ENCODE peak calls at places on chromosomes 7 and 10, in nine cellular contexts. One of them, this sample, is unnamed.

GRCh38 chr7:135213831-135214230 is 2.5 kb upstream of the WDR91 start:
- DNase-seq in iris pigment epithelial cell: no peak
- DNase-seq in kidney glomerular epithelial cell: no peak
- DNase-seq in transverse colon: no peak
- DNase-seq in HFFc6: no peak
- DNase-seq in RPMI7951: no peak
- DNase-seq in HCEC 1CT: no peak
- DNase-seq in DMS 273 treated with DMSO at 0.1 percent for 48 hours: no peak
- DNase-seq in fibroblast of the aortic adventitia: no peak
- DNase-seq in this sample: no peak

GRCh38 chr7:601573-602340 is 82.1 kb upstream of the PDGFA start:
- DNase-seq in iris pigment epithelial cell: peak
- DNase-seq in kidney glomerular epithelial cell: no peak
- DNase-seq in transverse colon: peak
- DNase-seq in HFFc6: no peak
- DNase-seq in RPMI7951: peak
- DNase-seq in HCEC 1CT: no peak
- DNase-seq in DMS 273 treated with DMSO at 0.1 percent for 48 hours: no peak
- DNase-seq in fibroblast of the aortic adventitia: no peak
- DNase-seq in this sample: no peak

GRCh38 chr7:2032030-2032875 is 200.5 kb downstream of the MAD1L1 start:
- DNase-seq in iris pigment epithelial cell: peak
- DNase-seq in kidney glomerular epithelial cell: no peak
- DNase-seq in transverse colon: no peak
- DNase-seq in HFFc6: no peak
- DNase-seq in RPMI7951: no peak
- DNase-seq in HCEC 1CT: no peak
- DNase-seq in DMS 273 treated with DMSO at 0.1 percent for 48 hours: no peak
- DNase-seq in fibroblast of the aortic adventitia: peak
- DNase-seq in this sample: no peak

GRCh38 chr10:116771101-116771705 is 28.8 kb upstream of the HSPA12A start:
- DNase-seq in iris pigment epithelial cell: peak
- DNase-seq in kidney glomerular epithelial cell: peak
- DNase-seq in transverse colon: peak
- DNase-seq in HFFc6: peak
- DNase-seq in RPMI7951: peak
- DNase-seq in HCEC 1CT: peak
- DNase-seq in DMS 273 treated with DMSO at 0.1 percent for 48 hours: no peak
- DNase-seq in fibroblast of the aortic adventitia: peak
- DNase-seq in this sample: peak

GRCh38 chr7:135283959-135284638 is 50.5 kb downstream of the STRA8 start:
- DNase-seq in iris pigment epithelial cell: no peak
- DNase-seq in kidney glomerular epithelial cell: no peak
- DNase-seq in transverse colon: no peak
- DNase-seq in HFFc6: no peak
- DNase-seq in RPMI7951: no peak
- DNase-seq in HCEC 1CT: no peak
- DNase-seq in DMS 273 treated with DMSO at 0.1 percent for 48 hours: peak
- DNase-seq in fibroblast of the aortic adventitia: no peak
- DNase-seq in this sample: peak

GRCh38 chr7:83162402-83163256 is at the start of gene PCLO:
- DNase-seq in iris pigment epithelial cell: peak
- DNase-seq in kidney glomerular epithelial cell: peak
- DNase-seq in transverse colon: peak
- DNase-seq in HFFc6: no peak
- DNase-seq in RPMI7951: peak
- DNase-seq in HCEC 1CT: peak
- DNase-seq in DMS 273 treated with DMSO at 0.1 percent for 48 hours: peak
- DNase-seq in fibroblast of the aortic adventitia: no peak
- DNase-seq in this sample: peak

GRCh38 chr7:45203947-45204445 is 46.4 kb downstream of the RAMP3 start:
- DNase-seq in iris pigment epithelial cell: peak
- DNase-seq in kidney glomerular epithelial cell: no peak
- DNase-seq in transverse colon: no peak
- DNase-seq in HFFc6: peak
- DNase-seq in RPMI7951: peak
- DNase-seq in HCEC 1CT: peak
- DNase-seq in DMS 273 treated with DMSO at 0.1 percent for 48 hours: no peak
- DNase-seq in fibroblast of the aortic adventitia: peak
- DNase-seq in this sample: peak

GRCh38 chr7:128108641-128109423 is 77.6 kb upstream of the LRRC4 start:
- DNase-seq in iris pigment epithelial cell: no peak
- DNase-seq in kidney glomerular epithelial cell: no peak
- DNase-seq in transverse colon: no peak
- DNase-seq in HFFc6: no peak
- DNase-seq in RPMI7951: no peak
- DNase-seq in HCEC 1CT: no peak
- DNase-seq in DMS 273 treated with DMSO at 0.1 percent for 48 hours: no peak
- DNase-seq in fibroblast of the aortic adventitia: no peak
- DNase-seq in this sample: no peak

GRCh38 chr7:124155400-124156022 is 122.6 kb upstream of the TMEM229A start:
- DNase-seq in iris pigment epithelial cell: peak
- DNase-seq in kidney glomerular epithelial cell: peak
- DNase-seq in transverse colon: no peak
- DNase-seq in HFFc6: no peak
- DNase-seq in RPMI7951: peak
- DNase-seq in HCEC 1CT: peak
- DNase-seq in DMS 273 treated with DMSO at 0.1 percent for 48 hours: no peak
- DNase-seq in fibroblast of the aortic adventitia: peak
- DNase-seq in this sample: peak

GRCh38 chr10:21061184-21061583 is 164.1 kb upstream of the NEBL start:
- DNase-seq in iris pigment epithelial cell: no peak
- DNase-seq in kidney glomerular epithelial cell: no peak
- DNase-seq in transverse colon: no peak
- DNase-seq in HFFc6: no peak
- DNase-seq in RPMI7951: no peak
- DNase-seq in HCEC 1CT: no peak
- DNase-seq in DMS 273 treated with DMSO at 0.1 percent for 48 hours: no peak
- DNase-seq in fibroblast of the aortic adventitia: no peak
- DNase-seq in this sample: no peak

GRCh38 chr10:74282151-74282852 is 131.3 kb downstream of the ADK start:
- DNase-seq in iris pigment epithelial cell: peak
- DNase-seq in kidney glomerular epithelial cell: no peak
- DNase-seq in transverse colon: no peak
- DNase-seq in HFFc6: peak
- DNase-seq in RPMI7951: peak
- DNase-seq in HCEC 1CT: peak
- DNase-seq in DMS 273 treated with DMSO at 0.1 percent for 48 hours: no peak
- DNase-seq in fibroblast of the aortic adventitia: peak
- DNase-seq in this sample: no peak

GRCh38 chr10:28332699-28333098 is 29.8 kb upstream of the MPP7 start:
- DNase-seq in iris pigment epithelial cell: no peak
- DNase-seq in kidney glomerular epithelial cell: no peak
- DNase-seq in transverse colon: no peak
- DNase-seq in HFFc6: no peak
- DNase-seq in RPMI7951: no peak
- DNase-seq in HCEC 1CT: no peak
- DNase-seq in DMS 273 treated with DMSO at 0.1 percent for 48 hours: no peak
- DNase-seq in fibroblast of the aortic adventitia: no peak
- DNase-seq in this sample: no peak

GRCh38 chr10:58546722-58547121 is 34.0 kb downstream of the BICC1 start:
- DNase-seq in iris pigment epithelial cell: peak
- DNase-seq in kidney glomerular epithelial cell: no peak
- DNase-seq in transverse colon: no peak
- DNase-seq in HFFc6: no peak
- DNase-seq in RPMI7951: no peak
- DNase-seq in HCEC 1CT: no peak
- DNase-seq in DMS 273 treated with DMSO at 0.1 percent for 48 hours: no peak
- DNase-seq in fibroblast of the aortic adventitia: peak
- DNase-seq in this sample: no peak

GRCh38 chr10:127117125-127117524 is 79.3 kb downstream of the INSYN2A start:
- DNase-seq in iris pigment epithelial cell: peak
- DNase-seq in kidney glomerular epithelial cell: peak
- DNase-seq in transverse colon: peak
- DNase-seq in HFFc6: peak
- DNase-seq in RPMI7951: peak
- DNase-seq in HCEC 1CT: peak
- DNase-seq in DMS 273 treated with DMSO at 0.1 percent for 48 hours: no peak
- DNase-seq in fibroblast of the aortic adventitia: peak
- DNase-seq in this sample: peak

GRCh38 chr10:103781329-103782061 is 73.9 kb downstream of the SH3PXD2A start:
- DNase-seq in iris pigment epithelial cell: peak
- DNase-seq in kidney glomerular epithelial cell: no peak
- DNase-seq in transverse colon: peak
- DNase-seq in HFFc6: peak
- DNase-seq in RPMI7951: peak
- DNase-seq in HCEC 1CT: peak
- DNase-seq in DMS 273 treated with DMSO at 0.1 percent for 48 hours: peak
- DNase-seq in fibroblast of the aortic adventitia: peak
- DNase-seq in this sample: peak

GRCh38 chr10:69180525-69181204 is 631 bp downstream of the SUPV3L1 start:
- DNase-seq in iris pigment epithelial cell: peak
- DNase-seq in kidney glomerular epithelial cell: no peak
- DNase-seq in transverse colon: no peak
- DNase-seq in HFFc6: peak
- DNase-seq in RPMI7951: peak
- DNase-seq in HCEC 1CT: no peak
- DNase-seq in DMS 273 treated with DMSO at 0.1 percent for 48 hours: no peak
- DNase-seq in fibroblast of the aortic adventitia: peak
- DNase-seq in this sample: peak

GRCh38 chr10:84248794-84249193 is 3.9 kb downstream of the RGR start:
- DNase-seq in iris pigment epithelial cell: no peak
- DNase-seq in kidney glomerular epithelial cell: no peak
- DNase-seq in transverse colon: no peak
- DNase-seq in HFFc6: no peak
- DNase-seq in RPMI7951: no peak
- DNase-seq in HCEC 1CT: no peak
- DNase-seq in DMS 273 treated with DMSO at 0.1 percent for 48 hours: no peak
- DNase-seq in fibroblast of the aortic adventitia: no peak
- DNase-seq in this sample: no peak

GRCh38 chr10:119025336-119025735 is 4.2 kb upstream of the NANOS1 start:
- DNase-seq in iris pigment epithelial cell: peak
- DNase-seq in kidney glomerular epithelial cell: peak
- DNase-seq in transverse colon: peak
- DNase-seq in HFFc6: peak
- DNase-seq in RPMI7951: peak
- DNase-seq in HCEC 1CT: peak
- DNase-seq in DMS 273 treated with DMSO at 0.1 percent for 48 hours: no peak
- DNase-seq in fibroblast of the aortic adventitia: peak
- DNase-seq in this sample: peak

GRCh38 chr7:130982160-130982638 is 248.2 kb upstream of the KLF14 start:
- DNase-seq in iris pigment epithelial cell: peak
- DNase-seq in kidney glomerular epithelial cell: peak
- DNase-seq in transverse colon: no peak
- DNase-seq in HFFc6: peak
- DNase-seq in RPMI7951: peak
- DNase-seq in HCEC 1CT: peak
- DNase-seq in DMS 273 treated with DMSO at 0.1 percent for 48 hours: no peak
- DNase-seq in fibroblast of the aortic adventitia: peak
- DNase-seq in this sample: peak

GRCh38 chr7:126727930-126728331 is 524.8 kb downstream of the GRM8 start:
- DNase-seq in iris pigment epithelial cell: peak
- DNase-seq in kidney glomerular epithelial cell: peak
- DNase-seq in transverse colon: no peak
- DNase-seq in HFFc6: no peak
- DNase-seq in RPMI7951: peak
- DNase-seq in HCEC 1CT: peak
- DNase-seq in DMS 273 treated with DMSO at 0.1 percent for 48 hours: no peak
- DNase-seq in fibroblast of the aortic adventitia: peak
- DNase-seq in this sample: peak

GRCh38 chr10:37436361-37436760 is 311.0 kb downstream of the ANKRD30A start:
- DNase-seq in iris pigment epithelial cell: no peak
- DNase-seq in kidney glomerular epithelial cell: no peak
- DNase-seq in transverse colon: no peak
- DNase-seq in HFFc6: no peak
- DNase-seq in RPMI7951: no peak
- DNase-seq in HCEC 1CT: no peak
- DNase-seq in DMS 273 treated with DMSO at 0.1 percent for 48 hours: no peak
- DNase-seq in fibroblast of the aortic adventitia: no peak
- DNase-seq in this sample: no peak

GRCh38 chr7:123569352-123569999 is 11.9 kb upstream of the NDUFA5 start:
- DNase-seq in iris pigment epithelial cell: no peak
- DNase-seq in kidney glomerular epithelial cell: no peak
- DNase-seq in transverse colon: no peak
- DNase-seq in HFFc6: no peak
- DNase-seq in RPMI7951: no peak
- DNase-seq in HCEC 1CT: no peak
- DNase-seq in DMS 273 treated with DMSO at 0.1 percent for 48 hours: no peak
- DNase-seq in fibroblast of the aortic adventitia: no peak
- DNase-seq in this sample: no peak

GRCh38 chr10:124935946-124936345 is 6.0 kb upstream of the ZRANB1 start:
- DNase-seq in iris pigment epithelial cell: peak
- DNase-seq in kidney glomerular epithelial cell: no peak
- DNase-seq in transverse colon: no peak
- DNase-seq in HFFc6: peak
- DNase-seq in RPMI7951: peak
- DNase-seq in HCEC 1CT: peak
- DNase-seq in DMS 273 treated with DMSO at 0.1 percent for 48 hours: no peak
- DNase-seq in fibroblast of the aortic adventitia: no peak
- DNase-seq in this sample: peak

GRCh38 chr7:7595451-7595850 is 28.8 kb downstream of the MIOS start:
- DNase-seq in iris pigment epithelial cell: peak
- DNase-seq in kidney glomerular epithelial cell: no peak
- DNase-seq in transverse colon: no peak
- DNase-seq in HFFc6: peak
- DNase-seq in RPMI7951: peak
- DNase-seq in HCEC 1CT: peak
- DNase-seq in DMS 273 treated with DMSO at 0.1 percent for 48 hours: peak
- DNase-seq in fibroblast of the aortic adventitia: peak
- DNase-seq in this sample: peak

GRCh38 chr7:135257790-135258189 is 24.2 kb downstream of the STRA8 start:
- DNase-seq in iris pigment epithelial cell: no peak
- DNase-seq in kidney glomerular epithelial cell: no peak
- DNase-seq in transverse colon: no peak
- DNase-seq in HFFc6: no peak
- DNase-seq in RPMI7951: no peak
- DNase-seq in HCEC 1CT: no peak
- DNase-seq in DMS 273 treated with DMSO at 0.1 percent for 48 hours: no peak
- DNase-seq in fibroblast of the aortic adventitia: no peak
- DNase-seq in this sample: no peak

GRCh38 chr10:100007239-100008141 is 2.3 kb downstream of the DNMBP start:
- DNase-seq in iris pigment epithelial cell: no peak
- DNase-seq in kidney glomerular epithelial cell: no peak
- DNase-seq in transverse colon: no peak
- DNase-seq in HFFc6: no peak
- DNase-seq in RPMI7951: no peak
- DNase-seq in HCEC 1CT: no peak
- DNase-seq in DMS 273 treated with DMSO at 0.1 percent for 48 hours: no peak
- DNase-seq in fibroblast of the aortic adventitia: peak
- DNase-seq in this sample: no peak

GRCh38 chr7:129951076-129952011 is 1.4 kb downstream of the UBE2H start:
- DNase-seq in iris pigment epithelial cell: peak
- DNase-seq in kidney glomerular epithelial cell: peak
- DNase-seq in transverse colon: peak
- DNase-seq in HFFc6: no peak
- DNase-seq in RPMI7951: peak
- DNase-seq in HCEC 1CT: no peak
- DNase-seq in DMS 273 treated with DMSO at 0.1 percent for 48 hours: no peak
- DNase-seq in fibroblast of the aortic adventitia: peak
- DNase-seq in this sample: peak

GRCh38 chr10:70974351-70974901 is 86.1 kb upstream of the PCBD1 start:
- DNase-seq in iris pigment epithelial cell: peak
- DNase-seq in kidney glomerular epithelial cell: no peak
- DNase-seq in transverse colon: no peak
- DNase-seq in HFFc6: peak
- DNase-seq in RPMI7951: peak
- DNase-seq in HCEC 1CT: peak
- DNase-seq in DMS 273 treated with DMSO at 0.1 percent for 48 hours: no peak
- DNase-seq in fibroblast of the aortic adventitia: peak
- DNase-seq in this sample: peak

GRCh38 chr7:148856035-148856881 is 27.8 kb downstream of the EZH2 start:
- DNase-seq in iris pigment epithelial cell: peak
- DNase-seq in kidney glomerular epithelial cell: peak
- DNase-seq in transverse colon: peak
- DNase-seq in HFFc6: no peak
- DNase-seq in RPMI7951: peak
- DNase-seq in HCEC 1CT: peak
- DNase-seq in DMS 273 treated with DMSO at 0.1 percent for 48 hours: no peak
- DNase-seq in fibroblast of the aortic adventitia: peak
- DNase-seq in this sample: peak

GRCh38 chr7:152501506-152501905 is 65.7 kb upstream of the KMT2C start:
- DNase-seq in iris pigment epithelial cell: no peak
- DNase-seq in kidney glomerular epithelial cell: no peak
- DNase-seq in transverse colon: no peak
- DNase-seq in HFFc6: no peak
- DNase-seq in RPMI7951: no peak
- DNase-seq in HCEC 1CT: no peak
- DNase-seq in DMS 273 treated with DMSO at 0.1 percent for 48 hours: no peak
- DNase-seq in fibroblast of the aortic adventitia: no peak
- DNase-seq in this sample: no peak

GRCh38 chr10:12484945-12485805 is 135.8 kb downstream of the CAMK1D start:
- DNase-seq in iris pigment epithelial cell: no peak
- DNase-seq in kidney glomerular epithelial cell: no peak
- DNase-seq in transverse colon: peak
- DNase-seq in HFFc6: no peak
- DNase-seq in RPMI7951: no peak
- DNase-seq in HCEC 1CT: no peak
- DNase-seq in DMS 273 treated with DMSO at 0.1 percent for 48 hours: no peak
- DNase-seq in fibroblast of the aortic adventitia: no peak
- DNase-seq in this sample: peak

This sample was measured in LHCN-M2.